ENCODE peak calls at places on chromosomes 16 and 17, in seven cellular contexts. H is SK-N-SH, D is HepG2, C is H1, W is GM12891, K is K562, Z is GM12878. G is an unnamed sample.

GRCh38 chr16:7284780-7285179 is 47.9 kb upstream of the RBFOX1 start:
- DNase-seq in H (no peak), D (no peak), C (no peak), W (no peak), K (no peak), Z (no peak), G (no peak)

GRCh38 chr17:64531955-64532371 is 25.2 kb downstream of the CEP95 start:
- DNase-seq in H (no peak), D (no peak), C (no peak), W (no peak), K (no peak), Z (no peak), G (no peak)

GRCh38 chr16:82695806-82696205 is 69.0 kb downstream of the CDH13 start:
- DNase-seq in H (no peak), D (no peak), C (no peak), W (no peak), K (no peak), Z (no peak), G (no peak)

GRCh38 chr16:1019234-1019933 is 37.8 kb downstream of the SOX8 start:
- DNase-seq in H (peak), D (no peak), C (no peak), W (no peak), K (no peak), Z (no peak), G (no peak)

GRCh38 chr17:41307647-41308046 is 1.5 kb downstream of the KRTAP16-1 start:
- DNase-seq in H (no peak), D (no peak), C (no peak), W (no peak), K (no peak), Z (no peak), G (no peak)

GRCh38 chr17:58452738-58453137 is 35.4 kb upstream of the RNF43 start:
- DNase-seq in H (no peak), D (no peak), C (no peak), W (no peak), K (no peak), Z (no peak), G (no peak)

GRCh38 chr17:45313419-45313771 is 3.4 kb downstream of the MAP3K14 start:
- DNase-seq in H (no peak), D (no peak), C (no peak), W (no peak), K (no peak), Z (no peak), G (no peak)

GRCh38 chr17:5434984-5435383 is 4.0 kb downstream of the C1QBP start:
- DNase-seq in H (no peak), D (no peak), C (no peak), W (no peak), K (no peak), Z (no peak), G (no peak)

GRCh38 chr17:35164716-35165115 is 17.1 kb downstream of the UNC45B start:
- DNase-seq in H (no peak), D (no peak), C (no peak), W (no peak), K (no peak), Z (no peak), G (no peak)

GRCh38 chr17:21213005-21213404 is 956 bp downstream of the TMEM11 start:
- DNase-seq in H (no peak), D (no peak), C (no peak), W (no peak), K (no peak), Z (no peak), G (no peak)

GRCh38 chr17:9329251-9329921 is 246.2 kb downstream of the STX8 start:
- DNase-seq in H (no peak), D (no peak), C (peak), W (no peak), K (no peak), Z (no peak), G (no peak)

GRCh38 chr16:69581297-69581696 is 15.5 kb downstream of the NFAT5 start:
- DNase-seq in H (no peak), D (no peak), C (no peak), W (no peak), K (no peak), Z (no peak), G (no peak)

GRCh38 chr17:18031955-18032354 is 7.0 kb downstream of the ATPAF2 start:
- DNase-seq in H (no peak), D (no peak), C (no peak), W (no peak), K (no peak), Z (no peak), G (no peak)

GRCh38 chr16:84665843-84666242 is 17.5 kb downstream of the KLHL36 start:
- DNase-seq in H (no peak), D (no peak), C (no peak), W (no peak), K (no peak), Z (no peak), G (no peak)

GRCh38 chr16:20614201-20615141 is 38.3 kb upstream of the ACSM2B start:
- DNase-seq in H (no peak), D (no peak), C (no peak), W (no peak), K (no peak), Z (no peak), G (no peak)

GRCh38 chr17:6831662-6832263 is at the start of gene TEKT1:
- DNase-seq in H (peak), D (peak), C (peak), W (peak), K (no peak), Z (no peak), G (peak)

GRCh38 chr17:6857904-6858303 is 26.4 kb upstream of the TEKT1 start:
- DNase-seq in H (no peak), D (no peak), C (no peak), W (no peak), K (no peak), Z (no peak), G (no peak)

GRCh38 chr16:73204359-73205152 is 156.6 kb upstream of the ZFHX3 start:
- DNase-seq in H (no peak), D (no peak), C (no peak), W (no peak), K (no peak), Z (no peak), G (no peak)

GRCh38 chr17:32341141-32341856 is 674 bp downstream of the C17orf75 start:
- DNase-seq in H (peak), D (peak), C (no peak), W (no peak), K (peak), Z (no peak), G (no peak)

GRCh38 chr17:6599364-6599763 is 41.1 kb downstream of the KIAA0753 start:
- DNase-seq in H (no peak), D (no peak), C (no peak), W (no peak), K (peak), Z (no peak), G (no peak)

GRCh38 chr16:57380671-57381462 is 8.6 kb downstream of the CX3CL1 start:
- DNase-seq in H (no peak), D (no peak), C (no peak), W (no peak), K (no peak), Z (no peak), G (no peak)

GRCh38 chr17:16398270-16399267 is 16.8 kb upstream of the TRPV2 start:
- DNase-seq in H (peak), D (peak), C (no peak), W (peak), K (peak), Z (peak), G (peak)

GRCh38 chr16:2194852-2195315 is 1.5 kb downstream of the CASKIN1 start:
- DNase-seq in H (peak), D (peak), C (peak), W (peak), K (peak), Z (peak), G (peak)

GRCh38 chr16:22948603-22949368 is 134.8 kb downstream of the HS3ST2 start:
- DNase-seq in H (peak), D (peak), C (peak), W (peak), K (peak), Z (peak), G (peak)

GRCh38 chr16:29815032-29815721 is 775 bp upstream of the PAGR1 start:
- DNase-seq in H (no peak), D (no peak), C (peak), W (no peak), K (peak), Z (no peak), G (no peak)

GRCh38 chr17:12020595-12021590 is at the start of gene MAP2K4:
- DNase-seq in H (peak), D (peak), C (peak), W (peak), K (peak), Z (peak), G (peak)

GRCh38 chr17:78133179-78133951 is 2.8 kb downstream of the TMC8 start:
- DNase-seq in H (no peak), D (no peak), C (no peak), W (no peak), K (no peak), Z (no peak), G (no peak)

GRCh38 chr16:84751947-84752346 is 52.1 kb downstream of the USP10 start:
- DNase-seq in H (no peak), D (no peak), C (peak), W (no peak), K (no peak), Z (peak), G (peak)

GRCh38 chr17:4098516-4099209 is 44.2 kb downstream of the ZZEF1 start:
- DNase-seq in H (no peak), D (no peak), C (no peak), W (no peak), K (no peak), Z (no peak), G (no peak)

GRCh38 chr16:76035689-76036088 is 241.5 kb upstream of the CNTNAP4 start:
- DNase-seq in H (no peak), D (no peak), C (no peak), W (no peak), K (no peak), Z (no peak), G (no peak)

GRCh38 chr16:4378202-4378666 is 6.6 kb downstream of the VASN start:
- DNase-seq in H (no peak), D (no peak), C (no peak), W (no peak), K (peak), Z (no peak), G (no peak)

GRCh38 chr16:58306327-58306726 is 11.5 kb upstream of the PRSS54 start:
- DNase-seq in H (no peak), D (peak), C (no peak), W (no peak), K (peak), Z (no peak), G (no peak)

GRCh38 chr17:73342549-73343167 is 30.9 kb upstream of the CDC42EP4 start:
- DNase-seq in H (no peak), D (no peak), C (no peak), W (no peak), K (no peak), Z (no peak), G (no peak)

GRCh38 chr16:30488764-30489595 is 16.4 kb downstream of the ITGAL start:
- DNase-seq in H (no peak), D (peak), C (peak), W (no peak), K (no peak), Z (no peak), G (no peak)

GRCh38 chr17:83054518-83055125 is 24.8 kb upstream of the METRNL start:
- DNase-seq in H (no peak), D (no peak), C (peak), W (no peak), K (no peak), Z (no peak), G (no peak)

GRCh38 chr17:35161281-35161761 is 13.7 kb downstream of the UNC45B start:
- DNase-seq in H (no peak), D (no peak), C (no peak), W (no peak), K (no peak), Z (no peak), G (no peak)

GRCh38 chr17:27333410-27333980 is 39.6 kb downstream of the WSB1 start:
- DNase-seq in H (no peak), D (no peak), C (no peak), W (no peak), K (peak), Z (no peak), G (no peak)

GRCh38 chr16:70778901-70779309 is 22.1 kb downstream of the VAC14 start:
- DNase-seq in H (peak), D (peak), C (peak), W (no peak), K (peak), Z (no peak), G (no peak)
- TF ChIP-seq POLR2AphosphoS5 in H (peak), D (peak), C (peak), W (no peak), K (no peak), Z (no peak), G (no peak)

DNA sequence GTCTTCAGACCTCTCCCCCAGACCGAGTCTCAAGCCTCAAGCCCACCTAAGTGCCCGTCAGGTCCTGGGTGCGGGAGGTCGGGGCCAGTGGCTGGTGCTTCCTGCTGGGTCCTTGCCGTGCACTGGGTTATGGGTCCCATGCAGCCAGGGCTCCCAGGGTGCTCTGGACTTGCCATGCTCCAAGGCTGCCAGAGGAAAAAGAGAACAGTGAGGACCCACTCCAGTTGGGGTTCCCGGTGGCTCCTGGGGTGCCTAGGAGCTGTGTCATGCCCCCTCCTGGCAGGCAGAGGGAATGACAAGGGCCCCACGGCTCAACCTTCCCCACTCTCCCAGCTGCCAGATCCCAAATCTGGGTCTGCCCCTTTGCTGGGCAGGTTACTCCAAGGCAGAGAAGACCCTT is 3.8 kb downstream of the SNX20 start:
- DNase-seq in H (peak), D (no peak), C (peak), W (no peak), K (peak), Z (no peak), G (no peak)
- TF ChIP-seq TAF1 in H (no peak), D (no peak), C (no peak), W (no peak), K (no peak), Z (no peak), G (no peak)

GRCh38 chr16:63776034-63776433 is 1345.8 kb downstream of the CDH11 start:
- DNase-seq in H (no peak), D (no peak), C (no peak), W (no peak), K (no peak), Z (no peak), G (no peak)

GRCh38 chr16:63776437-63776836 is 1345.4 kb downstream of the CDH11 start:
- DNase-seq in H (no peak), D (no peak), C (no peak), W (no peak), K (no peak), Z (no peak), G (no peak)
- TF ChIP-seq POLR2AphosphoS5 in H (no peak), D (no peak), C (no peak), W (no peak), K (no peak), Z (no peak), G (no peak)

GRCh38 chr17:79258042-79258441 is 183.4 kb downstream of the ENGASE start:
- DNase-seq in H (no peak), D (no peak), C (no peak), W (no peak), K (no peak), Z (no peak), G (no peak)

GRCh38 chr17:79255926-79256325 is 181.3 kb downstream of the ENGASE start:
- DNase-seq in H (no peak), D (no peak), C (no peak), W (no peak), K (no peak), Z (no peak), G (no peak)

GRCh38 chr17:79261361-79262072 is 186.9 kb downstream of the ENGASE start:
- DNase-seq in H (no peak), D (no peak), C (no peak), W (no peak), K (no peak), Z (no peak), G (no peak)

GRCh38 chr17:79255471-79255870 is 180.8 kb downstream of the ENGASE start:
- DNase-seq in H (no peak), D (no peak), C (no peak), W (no peak), K (no peak), Z (no peak), G (no peak)

DNA sequence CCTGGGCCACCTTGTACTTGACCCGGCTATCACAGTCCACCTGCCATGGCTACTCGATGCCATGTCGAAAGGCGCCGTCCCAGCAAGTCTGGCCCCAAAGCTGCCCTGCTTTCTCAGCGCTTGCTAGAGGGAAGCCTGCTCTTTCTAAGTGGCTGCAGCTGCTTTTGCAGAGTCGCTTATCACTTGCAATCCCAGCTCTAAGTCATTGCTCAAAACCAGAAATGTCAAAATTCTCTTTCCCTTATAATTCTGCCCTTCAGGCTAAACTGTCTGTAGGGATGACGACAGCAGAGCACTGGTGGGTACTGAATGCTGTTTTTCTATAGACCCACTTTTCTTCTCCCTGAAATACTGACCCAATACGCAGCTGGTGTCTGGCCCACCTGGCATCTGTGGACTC is 184.2 kb downstream of the ENGASE start:
- DNase-seq in H (peak), D (no peak), C (no peak), W (no peak), K (no peak), Z (no peak), G (no peak)
- TF ChIP-seq TAF1 in H (no peak), D (no peak), C (no peak), W (no peak), K (no peak), Z (no peak), G (no peak)

GRCh38 chr17:38354466-38354865 is 2.8 kb downstream of the SOCS7 start:
- DNase-seq in H (no peak), D (no peak), C (no peak), W (no peak), K (no peak), Z (no peak), G (no peak)

GRCh38 chr17:38358586-38359513 is 7.2 kb downstream of the SOCS7 start:
- DNase-seq in H (no peak), D (peak), C (no peak), W (no peak), K (no peak), Z (no peak), G (no peak)

GRCh38 chr17:38353668-38354067 is 2.0 kb downstream of the SOCS7 start:
- DNase-seq in H (no peak), D (no peak), C (no peak), W (no peak), K (no peak), Z (no peak), G (no peak)

GRCh38 chr17:38355256-38355655 is 3.6 kb downstream of the SOCS7 start:
- DNase-seq in H (no peak), D (no peak), C (no peak), W (no peak), K (no peak), Z (no peak), G (no peak)

GRCh38 chr17:38357488-38358123 is 6.0 kb downstream of the SOCS7 start:
- DNase-seq in H (peak), D (no peak), C (no peak), W (no peak), K (no peak), Z (no peak), G (no peak)
- TF ChIP-seq POLR2AphosphoS5 in H (no peak), D (no peak), C (no peak), W (no peak), K (no peak), Z (no peak), G (no peak)

DNA sequence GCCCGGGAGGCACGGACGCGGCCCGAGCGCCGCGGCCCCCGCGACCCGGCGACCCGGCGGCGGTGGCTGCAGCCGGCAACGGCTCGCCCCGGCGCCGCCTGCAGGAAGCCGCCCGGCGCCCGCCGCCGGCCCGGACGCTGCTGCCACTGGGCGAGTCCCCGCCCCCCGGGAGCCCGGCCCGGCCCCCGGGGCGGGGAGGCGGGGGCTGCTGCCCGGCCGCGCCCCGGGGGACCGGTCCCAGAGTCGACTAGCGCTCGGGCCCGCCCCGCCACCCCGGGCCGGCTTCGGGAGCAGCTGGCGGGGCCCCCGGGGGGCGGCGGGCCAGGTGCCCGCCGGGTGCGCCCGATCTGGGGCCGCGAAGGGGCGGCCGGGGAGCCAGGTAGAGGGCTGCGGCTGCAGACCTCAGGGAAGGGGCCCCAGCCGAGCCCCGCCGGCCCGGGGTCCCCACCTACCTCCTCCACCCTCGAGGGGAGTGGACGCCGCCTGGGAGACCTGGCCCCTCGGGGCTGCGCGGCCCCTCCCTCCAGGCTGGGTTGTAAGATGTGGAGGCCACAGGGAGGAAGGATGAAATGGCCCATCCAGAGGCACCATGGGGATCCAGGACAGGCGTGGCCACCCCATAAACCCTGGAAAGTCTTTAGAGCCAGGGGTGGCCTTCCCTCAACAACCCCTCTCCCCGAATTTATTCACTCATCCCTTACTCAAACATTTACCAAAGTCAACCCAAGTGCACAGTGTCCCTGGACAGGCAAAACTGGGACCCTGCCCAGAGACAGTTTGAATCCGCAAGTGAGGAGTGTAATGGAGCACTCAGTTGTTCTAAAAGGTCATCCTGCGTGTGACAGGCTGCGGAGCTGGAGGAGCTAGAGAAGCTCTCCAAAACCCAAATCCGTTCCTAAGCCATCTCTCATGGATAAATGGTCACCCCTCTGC is at the start of gene CDYL2:
- DNase-seq in H (peak), D (no peak), C (peak), W (peak), K (no peak), Z (no peak), G (peak)
- TF ChIP-seq TAF1 in H (no peak), D (no peak), C (no peak), W (no peak), K (no peak), Z (peak), G (no peak)

GRCh38 chr17:1227917-1228751 is 42.1 kb upstream of the BHLHA9 start:
- DNase-seq in H (no peak), D (no peak), C (peak), W (peak), K (no peak), Z (peak), G (peak)
- TF ChIP-seq POLR2AphosphoS5 in H (no peak), D (no peak), C (no peak), W (peak), K (no peak), Z (no peak), G (no peak)

G was measured in GM12892.